ENCODE peak calls at places on chromosomes 11 and 22, in seven cellular contexts. H is activated CD4-positive, CD25-positive, alpha-beta regulatory T cell treated with anti-CD3 and anti-CD28 coated beads, Interleukin-2, amount 50 U/mL, for 16 hours; K is hippocampal formation; J is GM19239; G is iris pigment epithelial cell; V is heart right ventricle; F is NCI-H345. Z is an unnamed sample.

GRCh38 chr11:80320765-80321164 is 879.9 kb upstream of the TENM4 start:
- DNase-seq in H (no peak), F (peak), V (no peak), K (no peak), G (no peak), J (no peak), Z (peak)

GRCh38 chr22:50082197-50082715 is 3.0 kb downstream of the MLC1 start:
- DNase-seq in V (no peak), K (no peak), F (no peak), G (no peak), H (no peak), J (no peak), Z (peak)

GRCh38 chr22:50437511-50438304 is 37.1 kb downstream of the SBF1 start:
- DNase-seq in F (no peak), H (no peak), V (no peak), J (no peak), K (no peak), G (no peak), Z (no peak)

GRCh38 chr11:57491371-57492061 is 24.0 kb downstream of the SLC43A1 start:
- DNase-seq in H (no peak), J (no peak), F (no peak), V (peak), K (no peak), G (peak), Z (peak)

GRCh38 chr22:17120281-17120680 is 879 bp downstream of the TMEM121B start:
- DNase-seq in V (peak), G (peak), J (no peak), H (no peak), K (no peak), F (no peak), Z (peak)

GRCh38 chr11:77411238-77411637 is 62.7 kb downstream of the PAK1 start:
- DNase-seq in H (no peak), F (no peak), G (peak), K (no peak), J (no peak), V (peak), Z (peak)

GRCh38 chr11:2160736-2161259 is at the start of gene INS:
- DNase-seq in H (no peak), V (no peak), G (no peak), F (no peak), K (no peak), J (no peak), Z (no peak)

GRCh38 chr11:115803341-115803740 is 299.1 kb upstream of the CADM1 start:
- DNase-seq in V (no peak), J (no peak), H (no peak), G (no peak), F (no peak), K (no peak), Z (no peak)

GRCh38 chr11:3925513-3925912 is 70.0 kb downstream of the STIM1 start:
- DNase-seq in G (no peak), J (no peak), H (no peak), F (no peak), V (no peak), K (no peak), Z (no peak)

GRCh38 chr11:116610190-116610589 is 162.6 kb downstream of the BUD13 start:
- DNase-seq in K (no peak), V (no peak), H (no peak), F (peak), J (no peak), G (no peak), Z (peak)

GRCh38 chr22:23084453-23085350 is 14.4 kb downstream of the GNAZ start:
- DNase-seq in K (no peak), J (no peak), G (no peak), H (no peak), V (no peak), F (no peak), Z (no peak)

GRCh38 chr22:19258371-19258770 is 33.1 kb downstream of the CLTCL1 start:
- DNase-seq in H (no peak), K (no peak), F (no peak), G (no peak), V (no peak), J (no peak), Z (no peak)

GRCh38 chr11:109071712-109072524 is 350.1 kb upstream of the C11orf87 start:
- DNase-seq in K (no peak), J (no peak), F (no peak), G (peak), V (no peak), H (no peak), Z (no peak)

GRCh38 chr11:127789887-127790286 is 789.3 kb upstream of the KIRREL3 start:
- DNase-seq in H (no peak), V (no peak), K (no peak), G (no peak), J (no peak), F (peak), Z (peak)